ENCODE peak calls at places on chromosome 11, in seven cellular contexts. One of them, this sample, is unnamed.

GRCh38 chr11:128508785-128509518 is 78.4 kb downstream of the ETS1 start:
- DNase-seq in keratinocyte: no peak
- DNase-seq in B cell: no peak
- DNase-seq in H9: no peak
- DNase-seq in bronchial epithelial cell: peak
- DNase-seq in tibial artery: no peak
- DNase-seq in thyroid gland: no peak
- DNase-seq in this sample: no peak

GRCh38 chr11:79086056-79086455 is 354.8 kb downstream of the TENM4 start:
- DNase-seq in keratinocyte: no peak
- DNase-seq in B cell: no peak
- DNase-seq in H9: no peak
- DNase-seq in bronchial epithelial cell: no peak
- DNase-seq in tibial artery: no peak
- DNase-seq in thyroid gland: no peak
- DNase-seq in this sample: no peak

GRCh38 chr11:35893796-35894475 is 49.9 kb upstream of the LDLRAD3 start:
- DNase-seq in keratinocyte: peak
- DNase-seq in B cell: no peak
- DNase-seq in H9: no peak
- DNase-seq in bronchial epithelial cell: peak
- DNase-seq in tibial artery: no peak
- DNase-seq in thyroid gland: no peak
- DNase-seq in this sample: no peak

GRCh38 chr11:112285918-112286317 is 25.3 kb upstream of the PLET1 start:
- DNase-seq in keratinocyte: no peak
- DNase-seq in B cell: no peak
- DNase-seq in H9: no peak
- DNase-seq in bronchial epithelial cell: no peak
- DNase-seq in tibial artery: no peak
- DNase-seq in thyroid gland: no peak
- DNase-seq in this sample: no peak

GRCh38 chr11:2794419-2794795 is 91.2 kb downstream of the CDKN1C start:
- DNase-seq in keratinocyte: no peak
- DNase-seq in B cell: no peak
- DNase-seq in H9: peak
- DNase-seq in bronchial epithelial cell: no peak
- DNase-seq in tibial artery: no peak
- DNase-seq in thyroid gland: no peak
- DNase-seq in this sample: no peak

GRCh38 chr11:92528051-92528450 is 303.4 kb downstream of the FAT3 start:
- DNase-seq in keratinocyte: no peak
- DNase-seq in B cell: no peak
- DNase-seq in H9: no peak
- DNase-seq in bronchial epithelial cell: no peak
- DNase-seq in tibial artery: no peak
- DNase-seq in thyroid gland: no peak
- DNase-seq in this sample: no peak

GRCh38 chr11:71221201-71221600 is 31.2 kb downstream of the SHANK2 start:
- DNase-seq in keratinocyte: no peak
- DNase-seq in B cell: no peak
- DNase-seq in H9: no peak
- DNase-seq in bronchial epithelial cell: no peak
- DNase-seq in tibial artery: peak
- DNase-seq in thyroid gland: no peak
- DNase-seq in this sample: no peak

GRCh38 chr11:130652671-130653335 is 204.4 kb downstream of the ADAMTS15 start:
- DNase-seq in keratinocyte: no peak
- DNase-seq in B cell: no peak
- DNase-seq in H9: no peak
- DNase-seq in bronchial epithelial cell: peak
- DNase-seq in tibial artery: peak
- DNase-seq in thyroid gland: peak
- DNase-seq in this sample: peak

GRCh38 chr11:28559497-28559896 is 451.3 kb downstream of the METTL15 start:
- DNase-seq in keratinocyte: no peak
- DNase-seq in B cell: no peak
- DNase-seq in H9: no peak
- DNase-seq in bronchial epithelial cell: no peak
- DNase-seq in tibial artery: no peak
- DNase-seq in thyroid gland: no peak
- DNase-seq in this sample: no peak

GRCh38 chr11:129698212-129698611 is 117.4 kb upstream of the TMEM45B start:
- DNase-seq in keratinocyte: no peak
- DNase-seq in B cell: no peak
- DNase-seq in H9: no peak
- DNase-seq in bronchial epithelial cell: no peak
- DNase-seq in tibial artery: no peak
- DNase-seq in thyroid gland: no peak
- DNase-seq in this sample: no peak

GRCh38 chr11:19834761-19835160 is 122.1 kb downstream of the NAV2 start:
- DNase-seq in keratinocyte: no peak
- DNase-seq in B cell: no peak
- DNase-seq in H9: no peak
- DNase-seq in bronchial epithelial cell: no peak
- DNase-seq in tibial artery: no peak
- DNase-seq in thyroid gland: no peak
- DNase-seq in this sample: no peak

GRCh38 chr11:32060063-32060462 is 30.8 kb upstream of the RCN1 start:
- DNase-seq in keratinocyte: no peak
- DNase-seq in B cell: no peak
- DNase-seq in H9: no peak
- DNase-seq in bronchial epithelial cell: no peak
- DNase-seq in tibial artery: no peak
- DNase-seq in thyroid gland: no peak
- DNase-seq in this sample: no peak

GRCh38 chr11:37378989-37379388 is 781.0 kb upstream of the RAG2 start:
- DNase-seq in keratinocyte: no peak
- DNase-seq in B cell: no peak
- DNase-seq in H9: no peak
- DNase-seq in bronchial epithelial cell: no peak
- DNase-seq in tibial artery: no peak
- DNase-seq in thyroid gland: no peak
- DNase-seq in this sample: no peak

GRCh38 chr11:5037926-5038325 is 8.4 kb upstream of the OR52J3 start:
- DNase-seq in keratinocyte: no peak
- DNase-seq in B cell: no peak
- DNase-seq in H9: no peak
- DNase-seq in bronchial epithelial cell: no peak
- DNase-seq in tibial artery: no peak
- DNase-seq in thyroid gland: no peak
- DNase-seq in this sample: no peak

GRCh38 chr11:110425751-110426545 is 3.8 kb upstream of the FDX1 start:
- DNase-seq in keratinocyte: no peak
- DNase-seq in B cell: no peak
- DNase-seq in H9: no peak
- DNase-seq in bronchial epithelial cell: peak
- DNase-seq in tibial artery: no peak
- DNase-seq in thyroid gland: no peak
- DNase-seq in this sample: no peak

GRCh38 chr11:123185326-123185725 is 9.7 kb downstream of the CLMP start:
- DNase-seq in keratinocyte: no peak
- DNase-seq in B cell: no peak
- DNase-seq in H9: peak
- DNase-seq in bronchial epithelial cell: no peak
- DNase-seq in tibial artery: no peak
- DNase-seq in thyroid gland: no peak
- DNase-seq in this sample: no peak

GRCh38 chr11:65894034-65894591 is 3.6 kb downstream of the CCDC85B start:
- DNase-seq in keratinocyte: no peak
- DNase-seq in B cell: peak
- DNase-seq in H9: no peak
- DNase-seq in bronchial epithelial cell: no peak
- DNase-seq in tibial artery: peak
- DNase-seq in thyroid gland: no peak
- DNase-seq in this sample: peak

GRCh38 chr11:34825670-34826383 is 90.4 kb downstream of the APIP start:
- DNase-seq in keratinocyte: no peak
- DNase-seq in B cell: no peak
- DNase-seq in H9: no peak
- DNase-seq in bronchial epithelial cell: peak
- DNase-seq in tibial artery: no peak
- DNase-seq in thyroid gland: peak
- DNase-seq in this sample: no peak

GRCh38 chr11:82767123-82767522 is 33.5 kb upstream of the FAM181B start:
- DNase-seq in keratinocyte: no peak
- DNase-seq in B cell: no peak
- DNase-seq in H9: no peak
- DNase-seq in bronchial epithelial cell: no peak
- DNase-seq in tibial artery: no peak
- DNase-seq in thyroid gland: no peak
- DNase-seq in this sample: no peak

GRCh38 chr11:12182650-12183511 is 72.5 kb downstream of the MICAL2 start:
- DNase-seq in keratinocyte: peak
- DNase-seq in B cell: no peak
- DNase-seq in H9: no peak
- DNase-seq in bronchial epithelial cell: peak
- DNase-seq in tibial artery: no peak
- DNase-seq in thyroid gland: peak
- DNase-seq in this sample: no peak

GRCh38 chr11:20610825-20611224 is 11.4 kb downstream of the SLC6A5 start:
- DNase-seq in keratinocyte: no peak
- DNase-seq in B cell: no peak
- DNase-seq in H9: no peak
- DNase-seq in bronchial epithelial cell: peak
- DNase-seq in tibial artery: no peak
- DNase-seq in thyroid gland: no peak
- DNase-seq in this sample: no peak

GRCh38 chr11:69352181-69352580 is 58.2 kb downstream of the MYEOV start:
- DNase-seq in keratinocyte: no peak
- DNase-seq in B cell: no peak
- DNase-seq in H9: no peak
- DNase-seq in bronchial epithelial cell: no peak
- DNase-seq in tibial artery: no peak
- DNase-seq in thyroid gland: no peak
- DNase-seq in this sample: no peak

GRCh38 chr11:20337526-20338154 is 25.9 kb upstream of the HTATIP2 start:
- DNase-seq in keratinocyte: no peak
- DNase-seq in B cell: no peak
- DNase-seq in H9: peak
- DNase-seq in bronchial epithelial cell: peak
- DNase-seq in tibial artery: no peak
- DNase-seq in thyroid gland: no peak
- DNase-seq in this sample: peak

GRCh38 chr11:83554896-83555295 is 268.7 kb upstream of the CCDC90B start:
- DNase-seq in keratinocyte: no peak
- DNase-seq in B cell: no peak
- DNase-seq in H9: no peak
- DNase-seq in bronchial epithelial cell: no peak
- DNase-seq in tibial artery: no peak
- DNase-seq in thyroid gland: no peak
- DNase-seq in this sample: no peak

GRCh38 chr11:128890543-128891409 is at the start of gene KCNJ5:
- DNase-seq in keratinocyte: no peak
- DNase-seq in B cell: peak
- DNase-seq in H9: peak
- DNase-seq in bronchial epithelial cell: no peak
- DNase-seq in tibial artery: no peak
- DNase-seq in thyroid gland: peak
- DNase-seq in this sample: no peak

GRCh38 chr11:132844956-132845355 is 687.3 kb downstream of the OPCML start:
- DNase-seq in keratinocyte: no peak
- DNase-seq in B cell: no peak
- DNase-seq in H9: no peak
- DNase-seq in bronchial epithelial cell: peak
- DNase-seq in tibial artery: no peak
- DNase-seq in thyroid gland: no peak
- DNase-seq in this sample: no peak

GRCh38 chr11:125348704-125349635 is 147.1 kb downstream of the FEZ1 start:
- DNase-seq in keratinocyte: no peak
- DNase-seq in B cell: peak
- DNase-seq in H9: peak
- DNase-seq in bronchial epithelial cell: no peak
- DNase-seq in tibial artery: no peak
- DNase-seq in thyroid gland: peak
- DNase-seq in this sample: peak

GRCh38 chr11:87597696-87598095 is 560.0 kb downstream of the TMEM135 start:
- DNase-seq in keratinocyte: no peak
- DNase-seq in B cell: no peak
- DNase-seq in H9: no peak
- DNase-seq in bronchial epithelial cell: no peak
- DNase-seq in tibial artery: no peak
- DNase-seq in thyroid gland: no peak
- DNase-seq in this sample: no peak

GRCh38 chr11:6273188-6273587 is 13.6 kb downstream of the CCKBR start:
- DNase-seq in keratinocyte: no peak
- DNase-seq in B cell: no peak
- DNase-seq in H9: no peak
- DNase-seq in bronchial epithelial cell: no peak
- DNase-seq in tibial artery: no peak
- DNase-seq in thyroid gland: no peak
- DNase-seq in this sample: no peak

DNA sequence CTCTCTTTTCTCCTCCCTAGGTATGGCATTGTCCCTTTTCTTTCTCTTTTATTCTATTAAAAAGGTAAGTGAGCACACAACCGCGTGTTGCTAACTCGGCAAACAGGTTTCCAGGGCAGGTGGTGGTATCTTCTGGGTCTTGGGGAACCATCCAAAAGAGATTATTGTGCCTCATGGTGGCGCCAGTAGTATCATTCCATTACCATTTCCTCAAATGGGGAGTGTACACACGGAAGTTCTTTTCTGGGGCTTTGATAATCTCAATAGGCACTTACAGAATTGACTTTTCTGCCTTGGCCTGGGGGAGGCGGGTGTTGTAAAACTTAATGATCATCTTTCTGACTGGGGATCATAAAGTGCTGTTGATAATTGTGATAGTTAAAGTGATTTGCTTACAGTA is 234.1 kb downstream of the KIRREL3 start:
- DNase-seq in keratinocyte: no peak
- DNase-seq in B cell: no peak
- DNase-seq in H9: no peak
- DNase-seq in bronchial epithelial cell: no peak
- DNase-seq in tibial artery: no peak
- DNase-seq in thyroid gland: no peak
- DNase-seq in this sample: no peak
- TF ChIP-seq CTCF in keratinocyte: no peak
- TF ChIP-seq CTCF in B cell: no peak
- TF ChIP-seq CTCF in H9: peak
- TF ChIP-seq CTCF in bronchial epithelial cell: no peak
- TF ChIP-seq CTCF in tibial artery: no peak
- TF ChIP-seq CTCF in thyroid gland: no peak
- TF ChIP-seq CTCF in this sample: no peak

GRCh38 chr11:17376493-17376892 is 12.0 kb downstream of the KCNJ11 start:
- DNase-seq in keratinocyte: no peak
- DNase-seq in B cell: no peak
- DNase-seq in H9: no peak
- DNase-seq in bronchial epithelial cell: peak
- DNase-seq in tibial artery: no peak
- DNase-seq in thyroid gland: no peak
- DNase-seq in this sample: no peak
- TF ChIP-seq CTCF in keratinocyte: no peak
- TF ChIP-seq CTCF in B cell: no peak
- TF ChIP-seq CTCF in H9: no peak
- TF ChIP-seq CTCF in bronchial epithelial cell: no peak
- TF ChIP-seq CTCF in tibial artery: no peak
- TF ChIP-seq CTCF in thyroid gland: no peak
- TF ChIP-seq CTCF in this sample: no peak

GRCh38 chr11:61294717-61295595 is at the start of gene VWCE:
- DNase-seq in keratinocyte: no peak
- DNase-seq in B cell: peak
- DNase-seq in H9: peak
- DNase-seq in bronchial epithelial cell: peak
- DNase-seq in tibial artery: peak
- DNase-seq in thyroid gland: peak
- DNase-seq in this sample: peak
- TF ChIP-seq CTCF in keratinocyte: peak
- TF ChIP-seq CTCF in B cell: peak
- TF ChIP-seq CTCF in H9: no peak
- TF ChIP-seq CTCF in bronchial epithelial cell: peak
- TF ChIP-seq CTCF in tibial artery: no peak
- TF ChIP-seq CTCF in thyroid gland: peak
- TF ChIP-seq CTCF in this sample: peak

GRCh38 chr11:38900156-38900679 is 2302.2 kb upstream of the RAG2 start:
- DNase-seq in keratinocyte: no peak
- DNase-seq in B cell: no peak
- DNase-seq in H9: peak
- DNase-seq in bronchial epithelial cell: no peak
- DNase-seq in tibial artery: no peak
- DNase-seq in thyroid gland: no peak
- DNase-seq in this sample: no peak
- TF ChIP-seq CTCF in keratinocyte: no peak
- TF ChIP-seq CTCF in B cell: no peak
- TF ChIP-seq CTCF in H9: no peak
- TF ChIP-seq CTCF in bronchial epithelial cell: no peak
- TF ChIP-seq CTCF in tibial artery: no peak
- TF ChIP-seq CTCF in thyroid gland: no peak
- TF ChIP-seq CTCF in this sample: no peak

This sample was measured in GM12865.